ENCODE peak calls at places on chromosomes 13 and 19, in six cellular contexts. One of them, this sample, is unnamed.

GRCh38 chr13:21657538-21657937 is 13.3 kb upstream of the FGF9 start:
- DNase-seq in neuronal stem cell: no peak
- DNase-seq in IMR-90: peak
- DNase-seq in mesendoderm: no peak
- DNase-seq in H1: no peak
- DNase-seq in trophoblast cell: peak
- DNase-seq in this sample: peak

GRCh38 chr19:41860419-41861097 is 503 bp downstream of the RPS19 start:
- DNase-seq in IMR-90: no peak
- DNase-seq in trophoblast cell: peak
- DNase-seq in H1: no peak
- DNase-seq in neuronal stem cell: no peak
- DNase-seq in mesendoderm: no peak
- DNase-seq in this sample: peak

GRCh38 chr13:51697855-51698254 is 106.1 kb downstream of the DHRS12 start:
- DNase-seq in trophoblast cell: no peak
- DNase-seq in neuronal stem cell: no peak
- DNase-seq in H1: no peak
- DNase-seq in mesendoderm: no peak
- DNase-seq in IMR-90: peak
- DNase-seq in this sample: peak

GRCh38 chr19:7191946-7192691 is 102.1 kb downstream of the INSR start:
- DNase-seq in trophoblast cell: no peak
- DNase-seq in IMR-90: no peak
- DNase-seq in H1: no peak
- DNase-seq in neuronal stem cell: no peak
- DNase-seq in mesendoderm: no peak
- DNase-seq in this sample: no peak

GRCh38 chr19:10290876-10291553 is 1.3 kb downstream of the ICAM5 start:
- DNase-seq in H1: peak
- DNase-seq in IMR-90: peak
- DNase-seq in neuronal stem cell: no peak
- DNase-seq in trophoblast cell: peak
- DNase-seq in mesendoderm: peak
- DNase-seq in this sample: peak

GRCh38 chr13:114019367-114019766 is 45.5 kb upstream of the C13orf46 start:
- DNase-seq in H1: no peak
- DNase-seq in neuronal stem cell: no peak
- DNase-seq in mesendoderm: peak
- DNase-seq in IMR-90: no peak
- DNase-seq in trophoblast cell: no peak
- DNase-seq in this sample: no peak

GRCh38 chr19:35346193-35347052 is 1.3 kb upstream of the FFAR1 start:
- DNase-seq in H1: peak
- DNase-seq in IMR-90: no peak
- DNase-seq in trophoblast cell: no peak
- DNase-seq in neuronal stem cell: no peak
- DNase-seq in mesendoderm: no peak
- DNase-seq in this sample: no peak

GRCh38 chr13:30963794-30964193 is 31.3 kb downstream of the TEX26 start:
- DNase-seq in neuronal stem cell: no peak
- DNase-seq in IMR-90: peak
- DNase-seq in mesendoderm: no peak
- DNase-seq in H1: no peak
- DNase-seq in trophoblast cell: no peak
- DNase-seq in this sample: no peak

GRCh38 chr13:25738342-25738771 is 313.5 kb downstream of the SHISA2 start:
- DNase-seq in IMR-90: no peak
- DNase-seq in H1: no peak
- DNase-seq in neuronal stem cell: no peak
- DNase-seq in trophoblast cell: no peak
- DNase-seq in mesendoderm: peak
- DNase-seq in this sample: no peak

GRCh38 chr13:102580552-102581169 is 16.1 kb upstream of the TPP2 start:
- DNase-seq in trophoblast cell: peak
- DNase-seq in neuronal stem cell: peak
- DNase-seq in mesendoderm: peak
- DNase-seq in IMR-90: peak
- DNase-seq in H1: no peak
- DNase-seq in this sample: peak

GRCh38 chr13:111970501-111971155 is 96.3 kb upstream of the SOX1 start:
- DNase-seq in IMR-90: no peak
- DNase-seq in trophoblast cell: no peak
- DNase-seq in mesendoderm: no peak
- DNase-seq in neuronal stem cell: no peak
- DNase-seq in H1: no peak
- DNase-seq in this sample: no peak

GRCh38 chr19:35797663-35798062 is 15.0 kb downstream of the PRODH2 start:
- DNase-seq in H1: peak
- DNase-seq in mesendoderm: peak
- DNase-seq in neuronal stem cell: no peak
- DNase-seq in IMR-90: no peak
- DNase-seq in trophoblast cell: no peak
- DNase-seq in this sample: no peak

GRCh38 chr13:112007191-112007590 is 59.8 kb upstream of the SOX1 start:
- DNase-seq in trophoblast cell: no peak
- DNase-seq in IMR-90: no peak
- DNase-seq in neuronal stem cell: no peak
- DNase-seq in H1: no peak
- DNase-seq in mesendoderm: no peak
- DNase-seq in this sample: no peak

GRCh38 chr19:23868630-23869029 is 46.1 kb upstream of the ZNF726 start:
- DNase-seq in trophoblast cell: no peak
- DNase-seq in neuronal stem cell: no peak
- DNase-seq in H1: no peak
- DNase-seq in IMR-90: no peak
- DNase-seq in mesendoderm: no peak
- DNase-seq in this sample: no peak

GRCh38 chr13:40971321-40971720 is 47.8 kb downstream of the ELF1 start:
- DNase-seq in neuronal stem cell: no peak
- DNase-seq in IMR-90: no peak
- DNase-seq in H1: no peak
- DNase-seq in trophoblast cell: no peak
- DNase-seq in mesendoderm: no peak
- DNase-seq in this sample: no peak

GRCh38 chr19:37519890-37520289 is 13.2 kb downstream of the ZNF793 start:
- DNase-seq in H1: no peak
- DNase-seq in IMR-90: peak
- DNase-seq in mesendoderm: peak
- DNase-seq in neuronal stem cell: no peak
- DNase-seq in trophoblast cell: peak
- DNase-seq in this sample: peak

GRCh38 chr19:53868091-53868891 is 608 bp downstream of the MYADM start:
- DNase-seq in IMR-90: peak
- DNase-seq in trophoblast cell: peak
- DNase-seq in H1: peak
- DNase-seq in neuronal stem cell: no peak
- DNase-seq in mesendoderm: peak
- DNase-seq in this sample: peak

GRCh38 chr13:106277483-106278154 is 257.8 kb downstream of the EFNB2 start:
- DNase-seq in neuronal stem cell: no peak
- DNase-seq in trophoblast cell: no peak
- DNase-seq in H1: no peak
- DNase-seq in IMR-90: no peak
- DNase-seq in mesendoderm: peak
- DNase-seq in this sample: no peak

GRCh38 chr19:14090509-14091085 is at the start of gene SAMD1:
- DNase-seq in H1: peak
- DNase-seq in trophoblast cell: peak
- DNase-seq in mesendoderm: peak
- DNase-seq in IMR-90: peak
- DNase-seq in neuronal stem cell: peak
- DNase-seq in this sample: peak

GRCh38 chr13:99153219-99153618 is 47.4 kb upstream of the UBAC2 start:
- DNase-seq in neuronal stem cell: no peak
- DNase-seq in H1: no peak
- DNase-seq in trophoblast cell: no peak
- DNase-seq in IMR-90: no peak
- DNase-seq in mesendoderm: no peak
- DNase-seq in this sample: no peak

GRCh38 chr13:42633495-42633894 is 59.5 kb downstream of the TNFSF11 start:
- DNase-seq in IMR-90: peak
- DNase-seq in neuronal stem cell: no peak
- DNase-seq in mesendoderm: no peak
- DNase-seq in trophoblast cell: no peak
- DNase-seq in H1: no peak
- DNase-seq in this sample: peak

GRCh38 chr13:22926176-22927007 is 254.4 kb upstream of the SGCG start:
- DNase-seq in H1: peak
- DNase-seq in trophoblast cell: peak
- DNase-seq in mesendoderm: peak
- DNase-seq in neuronal stem cell: no peak
- DNase-seq in IMR-90: no peak
- DNase-seq in this sample: peak

GRCh38 chr19:38842439-38843174 is 7.2 kb downstream of the HNRNPL start:
- DNase-seq in H1: no peak
- DNase-seq in neuronal stem cell: no peak
- DNase-seq in IMR-90: no peak
- DNase-seq in mesendoderm: no peak
- DNase-seq in trophoblast cell: no peak
- DNase-seq in this sample: no peak

GRCh38 chr13:56166864-56167263 is 973.9 kb upstream of the PRR20A start:
- DNase-seq in H1: peak
- DNase-seq in trophoblast cell: no peak
- DNase-seq in mesendoderm: peak
- DNase-seq in neuronal stem cell: no peak
- DNase-seq in IMR-90: no peak
- DNase-seq in this sample: no peak

GRCh38 chr19:10642473-10642872 is 11.7 kb upstream of the ILF3 start:
- DNase-seq in mesendoderm: no peak
- DNase-seq in IMR-90: no peak
- DNase-seq in trophoblast cell: no peak
- DNase-seq in neuronal stem cell: no peak
- DNase-seq in H1: no peak
- DNase-seq in this sample: no peak

GRCh38 chr19:37468961-37469777 is at the start of gene ZNF570:
- DNase-seq in mesendoderm: peak
- DNase-seq in H1: peak
- DNase-seq in neuronal stem cell: peak
- DNase-seq in IMR-90: peak
- DNase-seq in trophoblast cell: peak
- DNase-seq in this sample: peak

GRCh38 chr13:24228852-24229458 is 68.4 kb downstream of the SPATA13 start:
- DNase-seq in mesendoderm: peak
- DNase-seq in trophoblast cell: peak
- DNase-seq in IMR-90: peak
- DNase-seq in neuronal stem cell: peak
- DNase-seq in H1: no peak
- DNase-seq in this sample: peak

GRCh38 chr13:94327318-94327717 is 152.2 kb downstream of the DCT start:
- DNase-seq in neuronal stem cell: no peak
- DNase-seq in IMR-90: no peak
- DNase-seq in trophoblast cell: peak
- DNase-seq in mesendoderm: peak
- DNase-seq in H1: no peak
- DNase-seq in this sample: peak

GRCh38 chr13:22114630-22115311 is 443.9 kb downstream of the FGF9 start:
- DNase-seq in IMR-90: peak
- DNase-seq in H1: no peak
- DNase-seq in mesendoderm: no peak
- DNase-seq in neuronal stem cell: no peak
- DNase-seq in trophoblast cell: peak
- DNase-seq in this sample: peak

GRCh38 chr19:50534478-50534877 is 20.8 kb upstream of the ASPDH start:
- DNase-seq in IMR-90: no peak
- DNase-seq in neuronal stem cell: no peak
- DNase-seq in H1: no peak
- DNase-seq in trophoblast cell: no peak
- DNase-seq in mesendoderm: no peak
- DNase-seq in this sample: no peak

GRCh38 chr13:38883783-38884182 is 106.8 kb downstream of the STOML3 start:
- DNase-seq in H1: no peak
- DNase-seq in trophoblast cell: no peak
- DNase-seq in mesendoderm: peak
- DNase-seq in neuronal stem cell: no peak
- DNase-seq in IMR-90: no peak
- DNase-seq in this sample: no peak

GRCh38 chr13:46615888-46616531 is 63.0 kb downstream of the LRCH1 start:
- DNase-seq in neuronal stem cell: no peak
- DNase-seq in mesendoderm: no peak
- DNase-seq in trophoblast cell: no peak
- DNase-seq in H1: no peak
- DNase-seq in IMR-90: peak
- DNase-seq in this sample: peak
- H3K27ac ChIP-seq in neuronal stem cell: no peak
- H3K27ac ChIP-seq in mesendoderm: no peak
- H3K27ac ChIP-seq in trophoblast cell: no peak
- H3K27ac ChIP-seq in H1: no peak
- H3K27ac ChIP-seq in IMR-90: peak
- H3K27ac ChIP-seq in this sample: peak

DNA sequence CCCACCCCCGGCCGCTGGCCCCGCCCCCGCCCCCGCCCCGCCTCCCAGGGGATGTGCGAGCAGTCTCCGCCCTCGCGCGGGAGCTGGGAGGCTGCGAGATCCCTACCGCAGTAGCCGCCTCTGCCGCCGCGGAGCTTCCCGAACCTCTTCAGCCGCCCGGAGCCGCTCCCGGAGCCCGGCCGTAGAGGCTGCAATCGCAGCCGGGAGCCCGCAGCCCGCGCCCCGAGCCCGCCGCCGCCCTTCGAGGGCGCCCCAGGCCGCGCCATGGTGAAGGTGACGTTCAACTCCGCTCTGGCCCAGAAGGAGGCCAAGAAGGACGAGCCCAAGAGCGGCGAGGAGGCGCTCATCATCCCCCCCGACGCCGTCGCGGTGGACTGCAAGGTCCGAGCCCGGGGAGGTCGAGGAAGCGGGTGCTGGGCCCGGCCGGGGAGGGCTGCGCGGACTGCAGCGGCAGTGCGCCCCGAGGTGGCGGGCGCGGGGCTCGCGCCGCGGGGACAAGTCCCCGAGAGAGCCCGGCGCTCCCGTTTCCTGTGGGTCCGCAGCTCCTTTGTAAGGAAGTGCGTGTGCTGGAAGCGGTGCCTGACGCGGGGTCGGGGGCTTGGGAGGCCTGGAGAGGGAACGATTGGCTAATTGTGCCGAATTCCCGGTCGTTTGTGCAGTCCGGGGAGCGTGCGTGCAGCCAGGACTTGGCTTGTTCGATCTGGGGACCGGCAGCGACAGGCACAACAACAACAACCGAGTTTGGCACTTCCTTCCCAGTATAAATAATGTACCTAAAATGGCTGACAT is at the start of gene ITM2B:
- DNase-seq in H1: peak
- DNase-seq in neuronal stem cell: peak
- DNase-seq in trophoblast cell: no peak
- DNase-seq in mesendoderm: peak
- DNase-seq in IMR-90: peak
- DNase-seq in this sample: peak
- H4K8ac ChIP-seq in H1: peak
- H4K8ac ChIP-seq in neuronal stem cell: no peak
- H4K8ac ChIP-seq in trophoblast cell: peak
- H4K8ac ChIP-seq in mesendoderm: no peak
- H4K8ac ChIP-seq in IMR-90: peak
- H4K8ac ChIP-seq in this sample: peak

GRCh38 chr19:17243340-17243853 is 2.3 kb downstream of the NR2F6 start:
- DNase-seq in neuronal stem cell: no peak
- DNase-seq in trophoblast cell: no peak
- DNase-seq in H1: no peak
- DNase-seq in mesendoderm: no peak
- DNase-seq in IMR-90: no peak
- DNase-seq in this sample: no peak
- H3K4me3 ChIP-seq in neuronal stem cell: peak
- H3K4me3 ChIP-seq in trophoblast cell: peak
- H3K4me3 ChIP-seq in H1: peak
- H3K4me3 ChIP-seq in mesendoderm: peak
- H3K4me3 ChIP-seq in IMR-90: peak
- H3K4me3 ChIP-seq in this sample: peak

GRCh38 chr19:47729799-47730520 is 15.4 kb upstream of the NOP53 start:
- DNase-seq in trophoblast cell: peak
- DNase-seq in H1: peak
- DNase-seq in neuronal stem cell: no peak
- DNase-seq in mesendoderm: peak
- DNase-seq in IMR-90: no peak
- DNase-seq in this sample: no peak
- H3K27ac ChIP-seq in trophoblast cell: peak
- H3K27ac ChIP-seq in H1: no peak
- H3K27ac ChIP-seq in neuronal stem cell: no peak
- H3K27ac ChIP-seq in mesendoderm: peak
- H3K27ac ChIP-seq in IMR-90: peak
- H3K27ac ChIP-seq in this sample: peak

This sample was measured in mesenchymal stem cell.